ENCODE peak calls at places on chromosomes 7 and 10, in seven cellular contexts. I is SK-N-SH, L is heart left ventricle, B is fibroblast of lung, Z is cardiac muscle cell, A is transverse colon, Y is left ventricle myocardium inferior. R is an unnamed sample.
A peak's percentile ranks its signal among the peaks of the same experiment; 100 is the strongest.

GRCh38 chr7:94414481-94414880 is 19.8 kb downstream of the COL1A2 start:
- DNase-seq in I (no peak), L (no peak), B (peak; percentile 76), Z (no peak), A (no peak), Y (no peak), R (no peak)

GRCh38 chr7:27199820-27200760 is at the start of gene HOXA13:
- DNase-seq in I (peak; percentile 84), L (no peak), B (no peak), Z (peak; percentile 67), A (peak; percentile 88), Y (no peak), R (no peak)

GRCh38 chr7:154431045-154431444 is 378.8 kb downstream of the DPP6 start:
- DNase-seq in I (no peak), L (no peak), B (no peak), Z (no peak), A (no peak), Y (no peak), R (no peak)

GRCh38 chr10:14560794-14561765 is 213.6 kb downstream of the FAM107B start:
- DNase-seq in I (no peak), L (no peak), B (no peak), Z (no peak), A (no peak), Y (no peak), R (no peak)

GRCh38 chr7:122578350-122578749 is 120.6 kb downstream of the RNF133 start:
- DNase-seq in I (no peak), L (no peak), B (no peak), Z (no peak), A (no peak), Y (no peak), R (no peak)

GRCh38 chr10:79221110-79222051 is 125.9 kb upstream of the PPIF start:
- DNase-seq in I (peak; percentile 84), L (peak; percentile 81), B (peak; percentile 91), Z (peak; percentile 77), A (peak; percentile 44), Y (peak; percentile 83), R (no peak)

GRCh38 chr10:104329754-104330153 is 8.5 kb downstream of the ITPRIP start:
- DNase-seq in I (no peak), L (no peak), B (peak; percentile 88), Z (no peak), A (no peak), Y (no peak), R (no peak)

GRCh38 chr10:19043431-19043830 is 5.2 kb upstream of the MALRD1 start:
- DNase-seq in I (no peak), L (no peak), B (no peak), Z (no peak), A (no peak), Y (no peak), R (no peak)

GRCh38 chr7:29898301-29898700 is 91.3 kb downstream of the SCRN1 start:
- DNase-seq in I (no peak), L (no peak), B (no peak), Z (no peak), A (no peak), Y (no peak), R (no peak)

GRCh38 chr10:96505150-96506136 is 8.3 kb downstream of the TLL2 start:
- DNase-seq in I (no peak), L (no peak), B (peak; percentile 25), Z (no peak), A (no peak), Y (no peak), R (no peak)

GRCh38 chr10:5619366-5620211 is 46.8 kb downstream of the ASB13 start:
- DNase-seq in I (no peak), L (no peak), B (peak; percentile 68), Z (no peak), A (no peak), Y (no peak), R (no peak)

GRCh38 chr7:146175716-146176115 is 59.1 kb downstream of the CNTNAP2 start:
- DNase-seq in I (no peak), L (no peak), B (no peak), Z (no peak), A (no peak), Y (no peak), R (no peak)

GRCh38 chr7:146172112-146172511 is 55.5 kb downstream of the CNTNAP2 start:
- DNase-seq in I (no peak), L (no peak), B (no peak), Z (no peak), A (no peak), Y (no peak), R (no peak)

GRCh38 chr7:146176790-146177189 is 60.2 kb downstream of the CNTNAP2 start:
- DNase-seq in I (no peak), L (no peak), B (no peak), Z (peak; percentile 1), A (no peak), Y (no peak), R (no peak)
- H3K4me3 ChIP-seq in I (no peak overlapping the region), L (no peak overlapping the region), B (no peak overlapping the region), Z (no peak overlapping the region), A (no peak overlapping the region), Y (no peak overlapping the region), R (no peak overlapping the region)

GRCh38 chr7:103609778-103610177 is 163.8 kb upstream of the SLC26A5 start:
- DNase-seq in I (no peak), L (no peak), B (no peak), Z (no peak), A (no peak), Y (no peak), R (no peak)

DNA sequence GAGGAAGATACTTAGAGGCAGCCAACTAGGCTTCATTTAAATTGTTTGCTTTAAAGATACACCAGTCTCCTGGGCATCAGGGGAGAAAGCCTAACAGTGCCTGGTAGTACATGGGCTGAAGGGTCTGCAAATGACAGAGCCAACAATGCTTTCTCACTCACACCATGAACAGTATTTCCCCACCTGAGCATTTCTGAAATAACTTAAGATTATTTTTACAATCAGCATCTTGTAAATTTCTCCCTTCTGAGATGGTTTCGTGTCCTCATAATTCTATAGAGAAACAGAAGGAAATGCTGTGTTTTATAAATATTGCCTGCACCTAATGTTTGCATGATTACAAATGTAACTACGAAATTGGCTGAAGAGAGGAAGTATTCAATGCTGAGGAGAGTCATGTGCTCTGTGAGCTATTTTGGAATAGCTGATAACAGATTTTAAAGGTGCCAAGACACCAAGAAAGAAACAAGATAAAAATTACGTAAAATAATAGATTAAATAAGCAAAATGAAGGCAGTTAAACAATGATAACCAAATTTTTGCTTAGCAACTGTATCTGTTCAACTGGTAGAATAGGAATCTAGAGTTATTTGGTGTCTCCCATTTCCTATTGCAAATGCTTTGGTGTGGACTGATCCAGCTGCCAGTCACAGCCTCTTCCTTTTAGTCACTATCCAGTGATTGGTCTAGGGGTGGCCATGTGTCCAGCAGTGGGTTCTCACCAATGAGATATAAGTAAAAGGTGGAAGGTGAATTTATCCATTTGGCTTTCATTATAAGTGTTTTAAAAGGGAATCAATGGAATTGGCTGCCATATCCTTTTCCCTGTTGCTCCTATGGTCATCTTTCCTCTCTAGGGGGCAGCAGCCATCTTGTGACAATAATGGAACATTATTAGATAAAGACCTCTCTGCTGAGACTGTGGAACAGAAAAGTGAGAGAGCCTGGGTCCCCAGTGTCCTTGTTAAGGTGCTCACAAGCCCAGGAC is 167.9 kb upstream of the SLC26A5 start:
- DNase-seq in I (peak; percentile 33), L (no peak), B (no peak), Z (peak; percentile 38), A (no peak), Y (no peak), R (no peak)
- TF ChIP-seq CTCF in I (peak; percentile 59), L (no peak), B (peak; percentile 42), Z (peak; percentile 30), A (no peak), Y (no peak), R (peak; percentile 21)

DNA sequence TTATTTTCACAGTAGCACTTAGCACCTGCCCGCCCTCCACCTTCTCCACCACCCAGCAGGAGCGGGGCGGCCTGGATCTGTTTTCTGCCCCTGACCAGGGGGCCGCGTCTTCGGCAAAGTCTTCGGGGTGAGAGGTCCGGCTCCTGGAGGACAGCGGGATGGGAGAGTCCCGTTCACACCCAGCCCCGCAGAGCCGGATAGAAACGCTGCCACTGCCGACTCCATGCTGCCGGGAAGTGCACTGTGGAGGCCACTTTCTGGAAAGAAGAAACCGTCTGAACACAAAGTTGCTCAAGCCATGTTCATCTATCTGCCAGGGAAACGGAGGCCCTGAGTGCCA is 14.5 kb upstream of the ZNF273 start:
- DNase-seq in I (peak; percentile 31), L (no peak), B (no peak), Z (peak; percentile 13), A (no peak), Y (no peak), R (no peak)
- H3K27me3 ChIP-seq in I (no peaks in the 10 kb centered on the region), L (no peaks in the 10 kb centered on the region), B (peaks cover 10% of the 10 kb centered on the region), Z (peaks cover 83% of the 10 kb centered on the region), A (peaks cover 33% of the 10 kb centered on the region), Y (peaks cover 33% of the 10 kb centered on the region), R (peaks cover 39% of the 10 kb centered on the region)

GRCh38 chr10:43667317-43667731 is 18.6 kb upstream of the ZNF32 start:
- DNase-seq in I (peak; percentile 86), L (no peak), B (peak; percentile 43), Z (no peak), A (no peak), Y (no peak), R (no peak)
- H3K4me3 ChIP-seq in I (peak overlapping the region; percentile 4), L (peak overlapping the region; percentile 31), B (no peak overlapping the region), Z (no peak overlapping the region), A (no peak overlapping the region), Y (peak overlapping the region; percentile 56), R (peak overlapping the region; percentile 3)

DNA sequence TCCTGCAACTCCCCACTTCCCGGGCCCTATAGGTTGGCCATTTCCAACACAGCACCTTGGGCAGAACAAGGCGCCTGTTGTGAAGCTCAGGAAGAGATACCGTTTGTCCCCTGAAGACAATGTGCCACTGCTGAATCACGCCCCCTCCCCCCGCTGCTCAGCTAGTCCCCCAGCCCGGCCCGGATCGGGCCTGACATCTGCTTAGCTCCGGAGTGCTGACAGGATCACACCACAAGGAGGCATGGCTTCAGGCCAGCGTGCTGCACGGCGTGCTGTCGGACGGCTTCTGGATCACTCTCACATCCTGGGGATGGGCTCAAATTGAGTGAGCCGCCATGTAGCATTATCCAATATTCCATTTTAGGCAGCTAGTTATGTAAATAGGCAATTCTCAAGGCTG is 62.1 kb upstream of the EFCAB10 start:
- DNase-seq in I (peak; percentile 85), L (peak; percentile 31), B (peak; percentile 30), Z (peak; percentile 73), A (no peak), Y (peak; percentile 57), R (no peak)
- TF ChIP-seq CTCF in I (no peak), L (no peak), B (peak; percentile 45), Z (peak; percentile 25), A (no peak), Y (peak; percentile 28), R (no peak)

DNA sequence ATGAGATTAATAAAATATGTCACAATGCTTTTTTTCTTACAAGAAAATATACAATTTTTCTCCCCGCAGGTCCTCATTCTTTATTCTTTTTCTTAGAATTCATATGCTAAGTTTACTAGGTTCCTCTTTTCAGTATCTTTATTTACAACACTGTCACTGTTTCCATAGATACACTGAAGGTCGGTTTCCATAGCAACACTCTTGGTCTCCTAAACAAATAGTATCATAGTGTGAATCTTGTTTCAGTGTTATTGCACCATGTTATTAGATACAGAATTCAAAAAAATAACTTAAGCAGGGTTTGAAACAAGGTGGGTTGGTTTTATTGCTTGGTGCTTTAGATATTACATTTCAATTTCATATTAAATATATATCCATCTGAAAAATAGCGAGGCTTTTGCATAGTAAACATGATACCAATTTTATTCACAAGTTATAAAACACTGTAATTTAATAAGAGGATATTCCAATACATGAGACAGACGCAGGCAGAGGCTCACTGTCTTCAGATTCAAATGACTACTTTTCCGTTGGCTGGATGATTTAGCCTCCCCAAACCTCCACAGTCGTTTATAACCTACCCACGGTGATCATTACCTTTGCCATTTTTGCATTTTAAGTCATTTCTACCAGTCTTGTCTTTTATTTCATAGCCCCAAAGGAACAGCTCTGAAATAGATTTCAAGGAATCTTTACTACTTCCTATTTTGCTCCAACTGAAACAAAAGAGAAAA is 88.9 kb upstream of the KLF6 start:
- DNase-seq in I (peak; percentile 26), L (no peak), B (peak; percentile 62), Z (no peak), A (no peak), Y (no peak), R (no peak)
- H3K27me3 ChIP-seq in I (no peaks in the 10 kb centered on the region), L (no peaks in the 10 kb centered on the region), B (no peaks in the 10 kb centered on the region), Z (no peaks in the 10 kb centered on the region), A (no peaks in the 10 kb centered on the region), Y (no peaks in the 10 kb centered on the region), R (no peaks in the 10 kb centered on the region)